ENCODE peak calls at places on chromosomes 5 and 9, in ten cellular contexts. I is stomach, J is NB4, G is A549, N is right lobe of liver, B is body of pancreas, H is tibial nerve, W is esophagus squamous epithelium, D is HCT116, L is Peyer's patch. V is an unnamed sample.

GRCh38 chr5:121171834-121172233 is 679.8 kb upstream of the FTMT start:
- DNase-seq in H (no peak), B (no peak), I (no peak), L (no peak), J (no peak), W (no peak), D (no peak), G (no peak), N (no peak), V (no peak)

GRCh38 chr5:36688722-36689121 is 82.3 kb downstream of the SLC1A3 start:
- DNase-seq in H (no peak), W (no peak), B (no peak), I (no peak), D (peak; percentile 29), J (peak; percentile 84), N (no peak), L (no peak), G (peak; percentile 34), V (no peak)

GRCh38 chr9:16884373-16884772 is 13.9 kb upstream of the BNC2 start:
- DNase-seq in L (no peak), J (peak; percentile 88), I (no peak), W (no peak), B (no peak), N (no peak), H (no peak), G (no peak), D (no peak), V (no peak)

GRCh38 chr9:76086521-76086920 is 196.0 kb downstream of the PCSK5 start:
- DNase-seq in I (no peak), L (no peak), B (no peak), H (no peak), J (no peak), W (no peak), G (no peak), N (no peak), D (no peak), V (no peak)

GRCh38 chr5:16304846-16305245 is 125.3 kb upstream of the MARCHF11 start:
- DNase-seq in D (no peak), J (no peak), W (no peak), B (no peak), N (no peak), L (no peak), I (no peak), G (no peak), H (no peak), V (no peak)

GRCh38 chr5:82975396-82975795 is 101.8 kb downstream of the TMEM167A start:
- DNase-seq in D (no peak), L (no peak), N (no peak), W (no peak), G (no peak), H (no peak), J (no peak), I (no peak), B (no peak), V (no peak)

GRCh38 chr5:126995689-126996088 is 34.7 kb downstream of the MARCHF3 start:
- DNase-seq in J (no peak), W (no peak), L (no peak), B (no peak), N (no peak), D (no peak), I (no peak), G (no peak), H (no peak), V (no peak)

GRCh38 chr5:104189031-104189430 is 626.4 kb upstream of the NUDT12 start:
- DNase-seq in W (no peak), H (no peak), B (no peak), J (peak; percentile 13), L (no peak), N (no peak), G (no peak), I (no peak), D (no peak), V (no peak)

GRCh38 chr5:140043508-140043872 is 391 bp upstream of the NRG2 start:
- DNase-seq in B (peak; percentile 55), L (no peak), I (no peak), D (no peak), G (peak; percentile 70), N (no peak), J (no peak), H (no peak), W (no peak), V (no peak)

GRCh38 chr9:70263421-70263820 is 4.6 kb downstream of the SMC5 start:
- DNase-seq in L (no peak), D (no peak), J (no peak), H (no peak), N (no peak), G (no peak), I (no peak), W (no peak), B (no peak), V (no peak)

GRCh38 chr5:16712178-16712577 is 95.4 kb upstream of the RETREG1 start:
- DNase-seq in L (no peak), B (no peak), H (no peak), N (no peak), W (no peak), J (no peak), G (no peak), I (no peak), D (no peak), V (no peak)

GRCh38 chr5:168655316-168655715 is 76.1 kb upstream of the PANK3 start:
- DNase-seq in B (no peak), I (no peak), L (no peak), H (no peak), D (no peak), N (no peak), W (no peak), G (no peak), J (no peak), V (no peak)

DNA sequence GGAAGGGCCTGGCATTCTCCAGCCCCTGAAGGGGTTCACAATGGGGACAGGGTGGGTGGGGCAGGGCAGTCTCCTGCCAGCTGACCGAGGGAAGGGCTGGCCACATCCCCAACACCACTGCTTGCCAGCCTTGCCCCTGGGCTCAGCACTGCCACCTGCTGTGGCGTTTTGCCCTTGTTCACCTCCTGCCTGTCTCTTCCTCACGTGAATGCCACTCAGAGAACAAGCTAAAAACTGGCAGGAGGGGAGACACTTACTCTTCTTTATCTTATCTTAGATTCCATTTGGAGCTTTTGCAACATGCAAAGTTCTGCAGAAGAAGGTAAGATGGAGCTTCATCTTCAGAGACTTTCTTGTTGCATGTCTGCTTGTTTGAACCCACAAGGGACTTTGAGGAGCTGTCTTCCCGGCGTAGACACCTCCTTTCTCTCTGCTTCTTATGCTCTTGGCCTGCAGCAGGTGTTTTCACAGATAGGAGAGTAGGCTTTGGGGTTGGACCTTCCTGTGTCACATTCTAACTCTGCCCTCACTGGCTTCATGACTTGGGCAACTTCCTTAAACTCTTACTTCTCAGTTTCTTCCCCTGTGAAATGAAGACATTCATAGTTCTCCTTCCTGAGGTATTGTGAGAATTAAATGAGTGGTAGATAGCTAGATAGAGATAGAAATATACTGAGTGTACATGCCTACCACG is 4.1 kb downstream of the LRSAM1 start:
- DNase-seq in N (peak; percentile 75), B (peak; percentile 58), D (no peak), I (peak; percentile 58), H (no peak), G (peak; percentile 57), L (peak; percentile 54), W (no peak), J (peak; percentile 86), V (no peak)
- TF ChIP-seq CTCF in N (peak; percentile 51), B (no peak), D (peak; percentile 54), I (no peak), H (peak; percentile 19), G (peak; percentile 56), L (no peak), W (no peak), J (peak; percentile 28), V (peak; percentile 34)

GRCh38 chr5:151224372-151224771 is 480 bp upstream of the CCDC69 start:
- DNase-seq in L (no peak), H (no peak), G (no peak), B (no peak), W (no peak), N (no peak), D (no peak), J (no peak), I (no peak), V (no peak)

GRCh38 chr5:151222054-151222768 is 1.7 kb downstream of the CCDC69 start:
- DNase-seq in J (no peak), N (no peak), L (peak; percentile 36), W (no peak), B (peak; percentile 87), H (no peak), I (no peak), D (no peak), G (no peak), V (no peak)

GRCh38 chr5:151223447-151224264 is at the start of gene CCDC69:
- DNase-seq in G (peak; percentile 68), L (peak; percentile 89), I (peak; percentile 78), H (peak; percentile 57), N (peak; percentile 90), D (peak; percentile 53), W (no peak), B (peak; percentile 90), J (peak; percentile 81), V (peak; percentile 90)

GRCh38 chr5:151221574-151221973 is 2.3 kb downstream of the CCDC69 start:
- DNase-seq in I (no peak), B (no peak), N (no peak), D (no peak), H (no peak), G (no peak), W (no peak), J (no peak), L (no peak), V (no peak)

DNA sequence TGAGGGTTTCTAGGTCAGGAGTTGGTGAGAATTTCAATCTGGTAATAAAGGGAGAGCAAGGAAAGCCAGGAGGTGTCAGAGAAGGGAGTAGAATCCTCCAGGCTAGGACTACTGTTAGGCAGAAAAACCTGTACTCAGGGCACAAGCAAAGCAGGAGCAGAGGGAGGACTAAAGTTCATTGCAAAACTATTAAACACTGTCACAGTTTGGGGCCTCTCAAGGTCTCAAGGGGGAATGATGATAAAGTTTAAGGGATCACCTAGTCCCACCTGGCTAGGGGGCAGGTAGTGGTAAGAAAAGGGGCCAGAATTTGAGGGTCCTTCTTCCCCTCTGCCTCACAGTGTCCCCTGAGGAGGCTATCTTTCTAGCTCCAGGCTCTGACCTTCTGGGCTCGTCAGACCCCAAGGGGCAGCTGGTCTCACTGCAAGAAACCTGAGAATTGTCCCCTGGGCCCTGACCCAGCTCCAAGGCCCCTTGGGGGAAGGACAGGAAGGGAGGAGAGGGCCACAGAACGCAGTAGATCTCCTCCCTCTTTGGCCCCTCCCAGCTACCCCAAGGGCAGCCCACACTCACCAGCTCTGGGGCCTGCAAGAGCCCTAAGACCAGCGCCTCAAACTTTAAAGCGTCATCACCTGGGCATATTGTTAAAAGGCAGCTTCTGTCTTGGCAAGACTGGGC is 984 bp downstream of the CCDC69 start:
- DNase-seq in G (peak; percentile 13), H (no peak), B (peak; percentile 61), N (peak; percentile 67), I (no peak), L (peak; percentile 88), W (no peak), J (peak; percentile 85), D (no peak), V (peak; percentile 76)
- TF ChIP-seq POLR2A in G (no peak), H (no peak), B (no peak), N (no peak), I (no peak), L (no peak), W (peak; percentile 51), J (no peak), D (no peak), V (no peak)

GRCh38 chr5:179763215-179763945 is 30.4 kb upstream of the LTC4S start:
- DNase-seq in B (peak; percentile 83), D (peak; percentile 38), J (peak; percentile 77), L (peak; percentile 88), H (peak; percentile 53), G (peak; percentile 80), I (peak; percentile 71), N (no peak), W (no peak), V (peak; percentile 69)
- TF ChIP-seq CTCF in B (peak; percentile 76), D (peak; percentile 90), J (peak; percentile 68), L (peak; percentile 85), H (peak; percentile 85), G (peak; percentile 93), I (no peak), N (peak; percentile 96), W (peak; percentile 74), V (peak; percentile 87)

GRCh38 chr5:172788771-172789686 is 18.0 kb upstream of the DUSP1 start:
- DNase-seq in J (no peak), B (peak; percentile 86), I (peak; percentile 76), L (peak; percentile 82), D (no peak), H (peak; percentile 9), G (peak; percentile 53), N (peak; percentile 94), W (no peak), V (no peak)
- TF ChIP-seq POLR2A in J (no peak), B (peak; percentile 42), I (no peak), L (no peak), D (no peak), H (no peak), G (no peak), N (peak; percentile 35), W (peak; percentile 13), V (no peak)